ENCODE peak calls at places on chromosome 7, in seven cellular contexts. F is heart right ventricle; H is iPS DF 6.9; D is colonic mucosa; Q is CD4-positive, alpha-beta memory T cell; X is OCI-LY7; L is fibroblast of lung. P is an unnamed sample. For H3K4me1, the result is how much of the 10 kb centered on the place peaks cover.

GRCh38 chr7:80324032-80324431 is 187.8 kb downstream of the GNAT3 start:
- DNase-seq in F (no peak), Q (no peak), D (no peak), H (no peak), X (no peak), L (peak), P (peak)

GRCh38 chr7:19939746-19940145 is 166.3 kb upstream of the TMEM196 start:
- DNase-seq in X (no peak), F (no peak), D (no peak), H (no peak), L (peak), Q (no peak), P (no peak)

GRCh38 chr7:158885624-158886023 is 29.3 kb downstream of the DYNC2I1 start:
- DNase-seq in Q (no peak), F (no peak), X (peak), L (no peak), D (no peak), H (no peak), P (no peak)

GRCh38 chr7:131105294-131105802 is 222.3 kb upstream of the MKLN1 start:
- DNase-seq in F (no peak), Q (no peak), X (no peak), D (no peak), H (no peak), L (peak), P (no peak)

GRCh38 chr7:105245398-105246099 is 143.2 kb downstream of the SRPK2 start:
- DNase-seq in X (peak), F (peak), Q (no peak), D (no peak), L (no peak), H (no peak), P (no peak)

GRCh38 chr7:44398506-44398905 is 73.1 kb upstream of the CAMK2B start:
- DNase-seq in L (no peak), F (peak), Q (no peak), H (no peak), X (no peak), D (no peak), P (no peak)

GRCh38 chr7:102875700-102876192 is 37.1 kb upstream of the LRRC17 start:
- DNase-seq in H (no peak), L (peak), D (no peak), F (no peak), X (no peak), Q (no peak), P (peak)

GRCh38 chr7:121302214-121302745 is 26.5 kb upstream of the WNT16 start:
- DNase-seq in Q (no peak), X (peak), D (no peak), L (peak), H (no peak), F (no peak), P (peak)

GRCh38 chr7:2629740-2630681 is 1.8 kb upstream of the TTYH3 start:
- DNase-seq in L (no peak), D (peak), Q (no peak), F (no peak), H (no peak), X (no peak), P (no peak)

GRCh38 chr7:42939457-42940240 is 7.5 kb downstream of the MRPL32 start:
- DNase-seq in L (no peak), X (no peak), F (no peak), H (no peak), Q (no peak), D (no peak), P (no peak)

GRCh38 chr7:3955026-3955425 is 654.0 kb downstream of the SDK1 start:
- DNase-seq in F (no peak), X (no peak), H (no peak), L (no peak), D (no peak), Q (no peak), P (no peak)

GRCh38 chr7:1810961-1811849 is 141.1 kb downstream of the ELFN1 start:
- DNase-seq in F (no peak), Q (no peak), D (no peak), H (no peak), L (peak), X (no peak), P (peak)

GRCh38 chr7:82925331-82925730 is 237.4 kb downstream of the PCLO start:
- DNase-seq in D (no peak), X (peak), L (no peak), Q (no peak), F (no peak), H (no peak), P (no peak)

GRCh38 chr7:155090647-155091046 is 20.5 kb downstream of the HTR5A start:
- DNase-seq in L (no peak), D (no peak), X (no peak), H (no peak), Q (no peak), F (no peak), P (no peak)

GRCh38 chr7:38318803-38319416 is 45.5 kb upstream of the TARP start:
- DNase-seq in X (peak), D (no peak), Q (no peak), L (peak), F (peak), H (peak), P (peak)

GRCh38 chr7:124246262-124246863 is 213.5 kb upstream of the TMEM229A start:
- DNase-seq in L (peak), X (no peak), H (no peak), D (no peak), Q (no peak), F (no peak), P (peak)

GRCh38 chr7:22238354-22239311 is 118.3 kb downstream of the RAPGEF5 start:
- DNase-seq in H (no peak), X (no peak), Q (no peak), F (no peak), D (no peak), L (peak), P (no peak)

GRCh38 chr7:134414109-134414508 is 44.8 kb downstream of the AKR1B1 start:
- DNase-seq in H (no peak), L (no peak), F (no peak), Q (no peak), X (no peak), D (no peak), P (no peak)

GRCh38 chr7:136294977-136295376 is 317.8 kb upstream of the MTPN start:
- DNase-seq in Q (no peak), H (no peak), F (no peak), D (no peak), X (peak), L (no peak), P (no peak)

GRCh38 chr7:128161466-128162125 is 79.5 kb upstream of the LEP start:
- DNase-seq in H (no peak), Q (no peak), L (peak), D (no peak), F (no peak), X (no peak), P (no peak)

GRCh38 chr7:30612658-30613265 is 18.1 kb downstream of the GARS1 start:
- DNase-seq in F (no peak), H (no peak), X (no peak), Q (no peak), D (no peak), L (peak), P (no peak)

GRCh38 chr7:155645652-155646051 is 1.2 kb downstream of the RBM33 start:
- DNase-seq in D (no peak), L (no peak), F (no peak), X (no peak), Q (no peak), H (no peak), P (no peak)

GRCh38 chr7:44309271-44310091 is 15.9 kb downstream of the CAMK2B start:
- DNase-seq in F (no peak), D (peak), L (peak), Q (peak), H (no peak), X (no peak), P (no peak)

GRCh38 chr7:14377646-14378266 is 388.3 kb upstream of the ETV1 start:
- DNase-seq in F (no peak), H (no peak), X (no peak), D (no peak), L (peak), Q (no peak), P (no peak)

GRCh38 chr7:143504937-143505297 is 27.2 kb downstream of the TAS2R41 start:
- DNase-seq in H (no peak), L (no peak), D (no peak), F (no peak), Q (no peak), X (no peak), P (no peak)

GRCh38 chr7:157041004-157041403 is 30.5 kb upstream of the MNX1 start:
- DNase-seq in X (no peak), L (no peak), Q (no peak), H (no peak), F (no peak), D (no peak), P (no peak)

GRCh38 chr7:64882341-64883112 is 20.5 kb upstream of the ZNF273 start:
- DNase-seq in D (peak), X (no peak), H (no peak), Q (no peak), L (peak), F (peak), P (peak)

GRCh38 chr7:22255342-22255741 is 101.6 kb downstream of the RAPGEF5 start:
- DNase-seq in L (no peak), D (no peak), X (no peak), F (no peak), H (no peak), Q (no peak), P (no peak)

GRCh38 chr7:28615091-28615490 is 202.8 kb downstream of the CREB5 start:
- DNase-seq in L (no peak), Q (no peak), D (no peak), X (no peak), F (no peak), H (peak), P (no peak)

GRCh38 chr7:28617308-28617707 is 205.0 kb downstream of the CREB5 start:
- DNase-seq in L (no peak), D (no peak), Q (no peak), F (no peak), H (no peak), X (no peak), P (no peak)

GRCh38 chr7:28609608-28610007 is 197.3 kb downstream of the CREB5 start:
- DNase-seq in F (no peak), X (no peak), D (no peak), Q (no peak), H (no peak), L (no peak), P (no peak)

GRCh38 chr7:28608766-28609165 is 196.4 kb downstream of the CREB5 start:
- DNase-seq in Q (no peak), L (no peak), H (no peak), F (no peak), X (no peak), D (no peak), P (no peak)

GRCh38 chr7:28613262-28613661 is 200.9 kb downstream of the CREB5 start:
- DNase-seq in D (no peak), L (no peak), H (no peak), Q (no peak), X (no peak), F (no peak), P (no peak)
- H3K4me1 ChIP-seq in D (under half), L (under half), H (under half), Q (under half), X (under half), F (under half), P (under half)

GRCh38 chr7:11193131-11193867 is 219.6 kb downstream of the PHF14 start:
- DNase-seq in L (peak), H (peak), F (no peak), D (no peak), X (no peak), Q (no peak), P (no peak)
- H3K4me3 ChIP-seq in L (peak), H (peak), F (peak), D (no peak), X (no peak), Q (no peak), P (no peak)

GRCh38 chr7:85776691-85777363 is 590.0 kb upstream of the SEMA3D start:
- DNase-seq in H (no peak), D (no peak), X (no peak), Q (no peak), F (no peak), L (peak), P (no peak)

GRCh38 chr7:85774931-85775330 is 588.1 kb upstream of the SEMA3D start:
- DNase-seq in L (no peak), F (no peak), Q (no peak), D (no peak), H (no peak), X (no peak), P (no peak)

GRCh38 chr7:85770332-85770731 is 583.5 kb upstream of the SEMA3D start:
- DNase-seq in X (no peak), D (no peak), F (no peak), Q (no peak), L (no peak), H (no peak), P (no peak)

GRCh38 chr7:85773116-85773783 is 586.4 kb upstream of the SEMA3D start:
- DNase-seq in X (no peak), F (no peak), L (peak), D (no peak), H (no peak), Q (no peak), P (no peak)
- H3K4me1 ChIP-seq in X (under half), F (under half), L (under half), D (under half), H (under half), Q (under half), P (under half)

GRCh38 chr7:150737265-150738055 is at the start of gene GIMAP5:
- DNase-seq in H (no peak), D (no peak), L (no peak), Q (no peak), X (no peak), F (no peak), P (no peak)
- H3K4me3 ChIP-seq in H (no peak), D (peak), L (no peak), Q (peak), X (no peak), F (peak), P (no peak)

DNA sequence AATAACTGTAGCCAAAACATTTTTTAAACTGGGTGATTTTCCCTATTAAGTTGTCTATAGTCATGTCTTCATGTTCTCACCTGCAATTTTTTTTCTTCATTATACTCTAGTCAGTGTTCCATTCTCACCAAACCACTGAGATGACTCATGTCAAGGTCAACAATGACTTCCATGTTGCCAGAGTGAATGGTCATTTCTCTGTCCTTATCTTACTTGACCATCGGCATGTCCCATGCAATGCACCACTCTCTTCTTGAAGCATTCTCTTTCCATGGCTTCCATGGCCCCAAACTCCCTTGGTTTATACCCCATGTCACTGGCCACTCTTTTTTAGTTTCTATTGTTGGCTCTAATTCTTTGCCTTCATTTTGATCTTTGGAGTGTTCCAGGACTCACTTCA is 173.9 kb downstream of the PPP1R17 start:
- DNase-seq in D (no peak), H (no peak), X (no peak), L (peak), F (no peak), Q (no peak), P (no peak)
- H3K4me1 ChIP-seq in D (under half), H (under half), X (under half), L (under half), F (under half), Q (under half), P (under half)

GRCh38 chr7:23472046-23472445 is 1.8 kb upstream of the IGF2BP3 start:
- DNase-seq in L (no peak), X (peak), Q (no peak), H (no peak), D (no peak), F (no peak), P (no peak)
- H3K4me3 ChIP-seq in L (no peak), X (peak), Q (no peak), H (peak), D (no peak), F (no peak), P (no peak)

GRCh38 chr7:36972140-36972518 is 247.8 kb upstream of the AOAH start:
- DNase-seq in H (no peak), Q (no peak), L (no peak), D (no peak), F (no peak), X (no peak), P (no peak)
- H3K4me1 ChIP-seq in H (under half), Q (under half), L (under half), D (under half), F (under half), X (under half), P (under half)

GRCh38 chr7:132793474-132793873 is 217.2 kb upstream of the PLXNA4 start:
- DNase-seq in X (no peak), Q (no peak), H (no peak), F (peak), D (no peak), L (no peak), P (no peak)

GRCh38 chr7:132800522-132800921 is 224.3 kb upstream of the PLXNA4 start:
- DNase-seq in Q (no peak), X (no peak), H (no peak), D (no peak), L (no peak), F (no peak), P (no peak)

GRCh38 chr7:132797152-132797551 is 220.9 kb upstream of the PLXNA4 start:
- DNase-seq in L (no peak), H (no peak), X (no peak), D (no peak), F (no peak), Q (no peak), P (no peak)
- H3K4me3 ChIP-seq in L (no peak), H (no peak), X (no peak), D (no peak), F (no peak), Q (no peak), P (no peak)

GRCh38 chr7:100141554-100141949 is 7.2 kb upstream of the LAMTOR4 start:
- DNase-seq in F (no peak), X (no peak), H (no peak), Q (no peak), L (no peak), D (peak), P (no peak)
- H3K4me1 ChIP-seq in F (under half), X (under half), H (under half), Q (under half), L (under half), D (under half), P (under half)

GRCh38 chr7:17599733-17600685 is 301.6 kb downstream of the AHR start:
- DNase-seq in D (no peak), F (no peak), L (peak), X (no peak), Q (no peak), H (no peak), P (peak)
- H3K4me3 ChIP-seq in D (no peak), F (no peak), L (no peak), X (no peak), Q (no peak), H (no peak), P (no peak)

P was measured in SJSA1.